ENCODE peak calls at places on chromosomes 6 and 20, in seven cellular contexts. One of them, this sample, is unnamed.

GRCh38 chr6:44727651-44728630 is 340.4 kb downstream of the CDC5L start:
- DNase-seq in tibial artery: no peak
- DNase-seq in GM23338: peak
- DNase-seq in upper lobe of left lung: no peak
- DNase-seq in lung: no peak
- DNase-seq in naive thymus-derived CD4-positive, alpha-beta T cell: no peak
- DNase-seq in upper lobe of right lung: no peak
- DNase-seq in this sample: no peak

GRCh38 chr6:129730477-129731165 is 20.6 kb upstream of the ARHGAP18 start:
- DNase-seq in tibial artery: no peak
- DNase-seq in GM23338: peak
- DNase-seq in upper lobe of left lung: no peak
- DNase-seq in lung: no peak
- DNase-seq in naive thymus-derived CD4-positive, alpha-beta T cell: peak
- DNase-seq in upper lobe of right lung: no peak
- DNase-seq in this sample: no peak

GRCh38 chr6:169161572-169162167 is 92.0 kb downstream of the THBS2 start:
- DNase-seq in tibial artery: no peak
- DNase-seq in GM23338: no peak
- DNase-seq in upper lobe of left lung: no peak
- DNase-seq in lung: peak
- DNase-seq in naive thymus-derived CD4-positive, alpha-beta T cell: no peak
- DNase-seq in upper lobe of right lung: no peak
- DNase-seq in this sample: no peak

GRCh38 chr6:82118150-82118562 is 129.4 kb downstream of the IBTK start:
- DNase-seq in tibial artery: no peak
- DNase-seq in GM23338: no peak
- DNase-seq in upper lobe of left lung: no peak
- DNase-seq in lung: no peak
- DNase-seq in naive thymus-derived CD4-positive, alpha-beta T cell: no peak
- DNase-seq in upper lobe of right lung: no peak
- DNase-seq in this sample: no peak

GRCh38 chr20:5170341-5170740 is 43.5 kb downstream of the CDS2 start:
- DNase-seq in tibial artery: no peak
- DNase-seq in GM23338: no peak
- DNase-seq in upper lobe of left lung: no peak
- DNase-seq in lung: no peak
- DNase-seq in naive thymus-derived CD4-positive, alpha-beta T cell: no peak
- DNase-seq in upper lobe of right lung: no peak
- DNase-seq in this sample: no peak

GRCh38 chr6:12804967-12805645 is 88.5 kb downstream of the PHACTR1 start:
- DNase-seq in tibial artery: no peak
- DNase-seq in GM23338: no peak
- DNase-seq in upper lobe of left lung: no peak
- DNase-seq in lung: no peak
- DNase-seq in naive thymus-derived CD4-positive, alpha-beta T cell: no peak
- DNase-seq in upper lobe of right lung: no peak
- DNase-seq in this sample: no peak

GRCh38 chr6:142329486-142330113 is 27.8 kb downstream of the ADGRG6 start:
- DNase-seq in tibial artery: no peak
- DNase-seq in GM23338: no peak
- DNase-seq in upper lobe of left lung: no peak
- DNase-seq in lung: no peak
- DNase-seq in naive thymus-derived CD4-positive, alpha-beta T cell: no peak
- DNase-seq in upper lobe of right lung: no peak
- DNase-seq in this sample: no peak

GRCh38 chr6:139568956-139569538 is 194.6 kb upstream of the CITED2 start:
- DNase-seq in tibial artery: no peak
- DNase-seq in GM23338: no peak
- DNase-seq in upper lobe of left lung: peak
- DNase-seq in lung: no peak
- DNase-seq in naive thymus-derived CD4-positive, alpha-beta T cell: no peak
- DNase-seq in upper lobe of right lung: no peak
- DNase-seq in this sample: peak

GRCh38 chr6:152948150-152948768 is 34.6 kb downstream of the FBXO5 start:
- DNase-seq in tibial artery: no peak
- DNase-seq in GM23338: peak
- DNase-seq in upper lobe of left lung: no peak
- DNase-seq in lung: no peak
- DNase-seq in naive thymus-derived CD4-positive, alpha-beta T cell: peak
- DNase-seq in upper lobe of right lung: no peak
- DNase-seq in this sample: no peak

GRCh38 chr20:58212636-58213035 is 15.8 kb downstream of the ANKRD60 start:
- DNase-seq in tibial artery: no peak
- DNase-seq in GM23338: no peak
- DNase-seq in upper lobe of left lung: no peak
- DNase-seq in lung: no peak
- DNase-seq in naive thymus-derived CD4-positive, alpha-beta T cell: no peak
- DNase-seq in upper lobe of right lung: no peak
- DNase-seq in this sample: no peak

GRCh38 chr20:46695888-46696287 is 6.6 kb upstream of the TP53RK start:
- DNase-seq in tibial artery: no peak
- DNase-seq in GM23338: no peak
- DNase-seq in upper lobe of left lung: no peak
- DNase-seq in lung: no peak
- DNase-seq in naive thymus-derived CD4-positive, alpha-beta T cell: no peak
- DNase-seq in upper lobe of right lung: no peak
- DNase-seq in this sample: no peak

GRCh38 chr6:165906-166305 is 126.4 kb upstream of the DUSP22 start:
- DNase-seq in tibial artery: no peak
- DNase-seq in GM23338: no peak
- DNase-seq in upper lobe of left lung: no peak
- DNase-seq in lung: no peak
- DNase-seq in naive thymus-derived CD4-positive, alpha-beta T cell: no peak
- DNase-seq in upper lobe of right lung: no peak
- DNase-seq in this sample: no peak

GRCh38 chr20:20557406-20557805 is 155.0 kb downstream of the RALGAPA2 start:
- DNase-seq in tibial artery: no peak
- DNase-seq in GM23338: no peak
- DNase-seq in upper lobe of left lung: no peak
- DNase-seq in lung: no peak
- DNase-seq in naive thymus-derived CD4-positive, alpha-beta T cell: no peak
- DNase-seq in upper lobe of right lung: no peak
- DNase-seq in this sample: no peak

GRCh38 chr6:14703586-14703985 is 542.3 kb upstream of the JARID2 start:
- DNase-seq in tibial artery: no peak
- DNase-seq in GM23338: no peak
- DNase-seq in upper lobe of left lung: no peak
- DNase-seq in lung: no peak
- DNase-seq in naive thymus-derived CD4-positive, alpha-beta T cell: no peak
- DNase-seq in upper lobe of right lung: no peak
- DNase-seq in this sample: no peak

GRCh38 chr6:70700922-70701876 is 33.5 kb downstream of the SMAP1 start:
- DNase-seq in tibial artery: no peak
- DNase-seq in GM23338: no peak
- DNase-seq in upper lobe of left lung: no peak
- DNase-seq in lung: no peak
- DNase-seq in naive thymus-derived CD4-positive, alpha-beta T cell: no peak
- DNase-seq in upper lobe of right lung: no peak
- DNase-seq in this sample: no peak

GRCh38 chr6:70575899-70576298 is 9.2 kb downstream of the SDHAF4 start:
- DNase-seq in tibial artery: no peak
- DNase-seq in GM23338: no peak
- DNase-seq in upper lobe of left lung: peak
- DNase-seq in lung: no peak
- DNase-seq in naive thymus-derived CD4-positive, alpha-beta T cell: no peak
- DNase-seq in upper lobe of right lung: no peak
- DNase-seq in this sample: no peak

GRCh38 chr6:19052219-19052618 is 665.1 kb downstream of the RNF144B start:
- DNase-seq in tibial artery: no peak
- DNase-seq in GM23338: no peak
- DNase-seq in upper lobe of left lung: no peak
- DNase-seq in lung: no peak
- DNase-seq in naive thymus-derived CD4-positive, alpha-beta T cell: no peak
- DNase-seq in upper lobe of right lung: no peak
- DNase-seq in this sample: no peak

GRCh38 chr6:170236131-170236851 is 54.6 kb downstream of the DLL1 start:
- DNase-seq in tibial artery: no peak
- DNase-seq in GM23338: no peak
- DNase-seq in upper lobe of left lung: no peak
- DNase-seq in lung: no peak
- DNase-seq in naive thymus-derived CD4-positive, alpha-beta T cell: no peak
- DNase-seq in upper lobe of right lung: peak
- DNase-seq in this sample: no peak

GRCh38 chr20:44609006-44609510 is 26.7 kb downstream of the PKIG start:
- DNase-seq in tibial artery: no peak
- DNase-seq in GM23338: no peak
- DNase-seq in upper lobe of left lung: no peak
- DNase-seq in lung: no peak
- DNase-seq in naive thymus-derived CD4-positive, alpha-beta T cell: no peak
- DNase-seq in upper lobe of right lung: no peak
- DNase-seq in this sample: no peak

GRCh38 chr6:139887275-139887674 is 512.8 kb upstream of the CITED2 start:
- DNase-seq in tibial artery: no peak
- DNase-seq in GM23338: no peak
- DNase-seq in upper lobe of left lung: no peak
- DNase-seq in lung: no peak
- DNase-seq in naive thymus-derived CD4-positive, alpha-beta T cell: no peak
- DNase-seq in upper lobe of right lung: no peak
- DNase-seq in this sample: no peak

GRCh38 chr6:108501559-108501958 is 59.2 kb upstream of the FOXO3 start:
- DNase-seq in tibial artery: no peak
- DNase-seq in GM23338: no peak
- DNase-seq in upper lobe of left lung: no peak
- DNase-seq in lung: no peak
- DNase-seq in naive thymus-derived CD4-positive, alpha-beta T cell: no peak
- DNase-seq in upper lobe of right lung: no peak
- DNase-seq in this sample: no peak

GRCh38 chr6:26128013-26128771 is 41.0 kb downstream of the HFE start:
- DNase-seq in tibial artery: no peak
- DNase-seq in GM23338: no peak
- DNase-seq in upper lobe of left lung: no peak
- DNase-seq in lung: no peak
- DNase-seq in naive thymus-derived CD4-positive, alpha-beta T cell: no peak
- DNase-seq in upper lobe of right lung: no peak
- DNase-seq in this sample: no peak

GRCh38 chr20:50308513-50309279 is 118.1 kb downstream of the CEBPB start:
- DNase-seq in tibial artery: peak
- DNase-seq in GM23338: peak
- DNase-seq in upper lobe of left lung: peak
- DNase-seq in lung: peak
- DNase-seq in naive thymus-derived CD4-positive, alpha-beta T cell: no peak
- DNase-seq in upper lobe of right lung: peak
- DNase-seq in this sample: no peak

GRCh38 chr6:4693566-4693965 is 82.6 kb upstream of the CDYL start:
- DNase-seq in tibial artery: no peak
- DNase-seq in GM23338: no peak
- DNase-seq in upper lobe of left lung: no peak
- DNase-seq in lung: no peak
- DNase-seq in naive thymus-derived CD4-positive, alpha-beta T cell: no peak
- DNase-seq in upper lobe of right lung: no peak
- DNase-seq in this sample: no peak
- H3K27ac ChIP-seq in tibial artery: no peak
- H3K27ac ChIP-seq in GM23338: no peak
- H3K27ac ChIP-seq in upper lobe of left lung: no peak
- H3K27ac ChIP-seq in lung: no peak
- H3K27ac ChIP-seq in naive thymus-derived CD4-positive, alpha-beta T cell: no peak
- H3K27ac ChIP-seq in upper lobe of right lung: no peak
- H3K27ac ChIP-seq in this sample: no peak

DNA sequence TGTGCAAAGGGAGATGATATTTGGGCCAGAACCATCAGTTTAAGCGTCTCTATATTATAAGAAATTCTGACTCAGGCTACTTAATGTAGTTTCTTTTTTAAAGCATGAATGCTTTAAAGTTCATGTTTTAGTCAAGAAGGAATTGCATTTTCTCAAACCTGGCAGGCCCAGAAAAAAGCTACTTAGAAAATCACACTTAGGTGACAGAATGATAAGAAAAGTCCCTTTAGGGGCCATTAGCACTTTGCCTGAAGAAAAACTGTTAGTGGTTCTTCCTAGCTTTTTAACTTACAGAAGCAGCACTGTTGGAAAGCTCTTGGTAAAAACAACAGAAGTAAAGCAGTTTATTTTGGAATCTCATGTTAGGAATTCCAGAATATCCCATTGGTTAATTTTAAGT is 387.8 kb downstream of the PLCB1 start:
- DNase-seq in tibial artery: no peak
- DNase-seq in GM23338: no peak
- DNase-seq in upper lobe of left lung: no peak
- DNase-seq in lung: no peak
- DNase-seq in naive thymus-derived CD4-positive, alpha-beta T cell: no peak
- DNase-seq in upper lobe of right lung: no peak
- DNase-seq in this sample: no peak
- H3K27ac ChIP-seq in tibial artery: no peak
- H3K27ac ChIP-seq in GM23338: no peak
- H3K27ac ChIP-seq in upper lobe of left lung: no peak
- H3K27ac ChIP-seq in lung: no peak
- H3K27ac ChIP-seq in naive thymus-derived CD4-positive, alpha-beta T cell: no peak
- H3K27ac ChIP-seq in upper lobe of right lung: no peak
- H3K27ac ChIP-seq in this sample: no peak

GRCh38 chr6:36035240-36035639 is 7.6 kb downstream of the MAPK14 start:
- DNase-seq in tibial artery: no peak
- DNase-seq in GM23338: no peak
- DNase-seq in upper lobe of left lung: no peak
- DNase-seq in lung: no peak
- DNase-seq in naive thymus-derived CD4-positive, alpha-beta T cell: no peak
- DNase-seq in upper lobe of right lung: no peak
- DNase-seq in this sample: no peak

GRCh38 chr6:36040958-36041357 is 13.3 kb downstream of the MAPK14 start:
- DNase-seq in tibial artery: no peak
- DNase-seq in GM23338: no peak
- DNase-seq in upper lobe of left lung: no peak
- DNase-seq in lung: no peak
- DNase-seq in naive thymus-derived CD4-positive, alpha-beta T cell: no peak
- DNase-seq in upper lobe of right lung: no peak
- DNase-seq in this sample: no peak

GRCh38 chr6:36042618-36043260 is 15.1 kb downstream of the MAPK14 start:
- DNase-seq in tibial artery: no peak
- DNase-seq in GM23338: no peak
- DNase-seq in upper lobe of left lung: no peak
- DNase-seq in lung: no peak
- DNase-seq in naive thymus-derived CD4-positive, alpha-beta T cell: no peak
- DNase-seq in upper lobe of right lung: no peak
- DNase-seq in this sample: no peak

GRCh38 chr6:36038120-36038876 is 10.7 kb downstream of the MAPK14 start:
- DNase-seq in tibial artery: peak
- DNase-seq in GM23338: no peak
- DNase-seq in upper lobe of left lung: no peak
- DNase-seq in lung: no peak
- DNase-seq in naive thymus-derived CD4-positive, alpha-beta T cell: no peak
- DNase-seq in upper lobe of right lung: no peak
- DNase-seq in this sample: no peak

GRCh38 chr6:36039113-36039512 is 11.5 kb downstream of the MAPK14 start:
- DNase-seq in tibial artery: no peak
- DNase-seq in GM23338: no peak
- DNase-seq in upper lobe of left lung: no peak
- DNase-seq in lung: no peak
- DNase-seq in naive thymus-derived CD4-positive, alpha-beta T cell: no peak
- DNase-seq in upper lobe of right lung: no peak
- DNase-seq in this sample: no peak
- H3K27ac ChIP-seq in tibial artery: peak
- H3K27ac ChIP-seq in GM23338: no peak
- H3K27ac ChIP-seq in upper lobe of left lung: no peak
- H3K27ac ChIP-seq in lung: no peak
- H3K27ac ChIP-seq in naive thymus-derived CD4-positive, alpha-beta T cell: no peak
- H3K27ac ChIP-seq in upper lobe of right lung: no peak
- H3K27ac ChIP-seq in this sample: no peak

DNA sequence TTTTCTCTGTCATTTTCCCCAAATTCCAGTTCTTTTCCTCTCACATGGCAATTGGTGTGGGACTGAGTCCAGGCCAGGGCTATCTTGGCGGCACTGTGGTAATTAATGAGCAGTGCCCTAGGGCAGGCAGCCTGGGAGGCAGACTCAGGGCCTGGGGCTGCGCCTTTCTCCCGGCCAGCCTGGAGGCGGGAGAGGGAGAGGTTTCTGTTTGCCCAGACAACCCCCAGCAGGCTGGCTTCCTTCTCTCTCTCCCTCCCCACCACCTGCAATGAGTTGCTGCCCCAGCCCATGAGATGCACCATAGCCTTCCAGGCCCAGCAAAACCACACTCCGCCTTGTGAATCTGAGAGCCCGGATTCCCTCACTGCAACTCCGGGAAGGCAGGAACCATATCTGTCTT is 15.1 kb upstream of the CCDC167 start:
- DNase-seq in tibial artery: no peak
- DNase-seq in GM23338: no peak
- DNase-seq in upper lobe of left lung: no peak
- DNase-seq in lung: no peak
- DNase-seq in naive thymus-derived CD4-positive, alpha-beta T cell: no peak
- DNase-seq in upper lobe of right lung: no peak
- DNase-seq in this sample: no peak
- H3K27ac ChIP-seq in tibial artery: no peak
- H3K27ac ChIP-seq in GM23338: no peak
- H3K27ac ChIP-seq in upper lobe of left lung: no peak
- H3K27ac ChIP-seq in lung: no peak
- H3K27ac ChIP-seq in naive thymus-derived CD4-positive, alpha-beta T cell: peak
- H3K27ac ChIP-seq in upper lobe of right lung: peak
- H3K27ac ChIP-seq in this sample: no peak